ENCODE peak calls at places on chromosome 21, in eight cellular contexts. A is colonic mucosa; O is tibial nerve; Z is AG04450; D is psoas muscle; F is A549; Y is adipocyte; G is CD8-positive, alpha-beta memory T cell. N is an unnamed sample.

GRCh38 chr21:34928637-34929036 is 120.5 kb downstream of the RUNX1 start:
- DNase-seq in A (no peak), F (no peak), O (no peak), D (no peak), Z (no peak), Y (no peak), G (no peak), N (no peak)

GRCh38 chr21:34073032-34073748 is at the start of the genes MRPS6 and SLC5A3:
- DNase-seq in Z (peak; percentile 51), F (peak; percentile 78), G (peak; percentile 76), D (peak; percentile 87), Y (peak; percentile 91), A (peak; percentile 93), O (peak; percentile 57), N (peak; percentile 96)

GRCh38 chr21:35606578-35606977 is 453.7 kb downstream of the SETD4 start:
- DNase-seq in A (no peak), Z (no peak), G (no peak), Y (no peak), D (no peak), F (no peak), O (no peak), N (no peak)

GRCh38 chr21:45876381-45877159 is 105.0 kb upstream of the COL6A1 start:
- DNase-seq in Y (no peak), D (no peak), F (no peak), O (no peak), Z (no peak), A (no peak), G (peak; percentile 28), N (no peak)

GRCh38 chr21:38811257-38811656 is 5.5 kb downstream of the ETS2 start:
- DNase-seq in Z (peak; percentile 67), D (no peak), Y (peak; percentile 88), A (peak; percentile 44), O (no peak), F (peak; percentile 35), G (no peak), N (no peak)

GRCh38 chr21:41903559-41904351 is 24.6 kb upstream of the PRDM15 start:
- DNase-seq in Y (no peak), O (no peak), F (no peak), D (no peak), Z (no peak), G (no peak), A (no peak), N (no peak)

GRCh38 chr21:36769051-36769867 is 70.3 kb downstream of the SIM2 start:
- DNase-seq in A (no peak), F (no peak), Z (no peak), O (no peak), D (no peak), Y (no peak), G (no peak), N (no peak)

GRCh38 chr21:28636988-28637691 is 355.5 kb downstream of the LTN1 start:
- DNase-seq in Z (peak; percentile 65), Y (peak; percentile 77), A (no peak), O (no peak), D (no peak), G (no peak), F (peak; percentile 26), N (no peak)

GRCh38 chr21:41928621-41929220 is 25.1 kb downstream of the C2CD2 start:
- DNase-seq in Y (no peak), A (no peak), F (no peak), O (no peak), Z (no peak), G (no peak), D (no peak), N (no peak)

GRCh38 chr21:38804617-38805281 is 980 bp upstream of the ETS2 start:
- DNase-seq in F (peak; percentile 69), A (peak; percentile 87), Z (no peak), O (peak; percentile 61), G (no peak), Y (peak; percentile 51), D (peak; percentile 81), N (peak; percentile 88)

GRCh38 chr21:36629061-36629460 is 69.9 kb upstream of the SIM2 start:
- DNase-seq in A (no peak), F (no peak), Z (no peak), Y (peak; percentile 1), G (no peak), D (no peak), O (no peak), N (no peak)

GRCh38 chr21:45607021-45607921 is 36.3 kb upstream of the PCBP3 start:
- DNase-seq in D (no peak), G (no peak), O (no peak), A (no peak), Z (no peak), Y (no peak), F (peak; percentile 49), N (no peak)

GRCh38 chr21:25373126-25374082 is 233.9 kb downstream of the MRPL39 start:
- DNase-seq in F (no peak), A (no peak), G (no peak), D (no peak), O (no peak), Z (no peak), Y (no peak), N (no peak)
- H3K9me3 ChIP-seq in F (no peaks in the 10 kb centered on the region), A (no peaks in the 10 kb centered on the region), G (no peaks in the 10 kb centered on the region), D (no peaks in the 10 kb centered on the region), O (no peaks in the 10 kb centered on the region), Z (no peaks in the 10 kb centered on the region), Y (no peaks in the 10 kb centered on the region), N (no peaks in the 10 kb centered on the region)

GRCh38 chr21:27219068-27219467 is 252.2 kb upstream of the ADAMTS5 start:
- DNase-seq in O (no peak), D (peak; percentile 10), A (no peak), Z (no peak), Y (peak; percentile 72), G (no peak), F (no peak), N (no peak)
- H3K9me3 ChIP-seq in O (no peaks in the 10 kb centered on the region), D (no peaks in the 10 kb centered on the region), A (no peaks in the 10 kb centered on the region), Z (no peaks in the 10 kb centered on the region), Y (no peaks in the 10 kb centered on the region), G (no peaks in the 10 kb centered on the region), F (no peaks in the 10 kb centered on the region), N (no peaks in the 10 kb centered on the region)

DNA sequence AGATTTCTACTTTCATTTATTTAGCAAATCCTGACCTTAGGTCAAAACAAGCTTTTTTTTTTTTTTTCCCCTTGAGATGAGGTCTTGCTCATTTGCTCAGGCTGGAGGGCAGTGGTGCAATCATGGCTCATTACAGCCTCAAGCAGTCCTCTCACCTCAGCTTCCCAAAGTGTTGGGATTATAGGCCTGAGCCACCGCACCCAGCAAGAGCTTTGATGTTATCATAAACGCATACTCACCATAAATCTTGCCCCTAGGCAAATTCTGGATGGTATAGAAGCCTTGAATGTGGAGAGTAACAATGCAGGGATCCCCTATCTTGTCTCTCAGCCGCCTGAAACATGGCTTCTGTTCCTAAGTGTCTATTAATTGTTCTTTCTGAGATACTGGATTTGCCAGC is 24.8 kb upstream of the CLDN8 start:
- DNase-seq in A (no peak), F (no peak), D (no peak), Z (no peak), G (no peak), O (no peak), Y (no peak), N (no peak)
- H3K9me3 ChIP-seq in A (no peaks in the 10 kb centered on the region), F (no peaks in the 10 kb centered on the region), D (no peaks in the 10 kb centered on the region), Z (peaks cover 23% of the 10 kb centered on the region), G (no peaks in the 10 kb centered on the region), O (no peaks in the 10 kb centered on the region), Y (no peaks in the 10 kb centered on the region), N (no peaks in the 10 kb centered on the region)

GRCh38 chr21:40658237-40658636 is 188.7 kb downstream of the DSCAM start:
- DNase-seq in F (no peak), D (no peak), O (no peak), Y (no peak), G (no peak), Z (no peak), A (no peak), N (peak; percentile 24)

GRCh38 chr21:40652436-40652835 is 194.5 kb downstream of the DSCAM start:
- DNase-seq in Z (no peak), Y (no peak), G (no peak), D (no peak), F (no peak), A (no peak), O (no peak), N (no peak)
- H3K9me3 ChIP-seq in Z (peaks cover 39% of the 10 kb centered on the region), Y (no peaks in the 10 kb centered on the region), G (no peaks in the 10 kb centered on the region), D (no peaks in the 10 kb centered on the region), F (no peaks in the 10 kb centered on the region), A (no peaks in the 10 kb centered on the region), O (peaks cover 9% of the 10 kb centered on the region), N (no peaks in the 10 kb centered on the region)

GRCh38 chr21:8991088-8991907 is 1530.1 kb upstream of the TPTE start:
- DNase-seq in G (no peak), Z (no peak), A (no peak), F (peak; percentile 95), Y (no peak), D (no peak), O (no peak), N (no peak)

GRCh38 chr21:8989261-8989882 is 1532.0 kb upstream of the TPTE start:
- DNase-seq in G (no peak), Y (no peak), A (no peak), D (no peak), Z (no peak), O (no peak), F (peak; percentile 94), N (no peak)

GRCh38 chr21:8991968-8992621 is 1529.3 kb upstream of the TPTE start:
- DNase-seq in A (no peak), D (no peak), Z (no peak), F (peak; percentile 94), G (no peak), O (no peak), Y (no peak), N (no peak)

GRCh38 chr21:8989883-8990325 is 1531.5 kb upstream of the TPTE start:
- DNase-seq in Y (no peak), F (peak; percentile 96), A (no peak), O (no peak), Z (no peak), D (no peak), G (no peak), N (no peak)

GRCh38 chr21:8990326-8991087 is 1530.9 kb upstream of the TPTE start:
- DNase-seq in G (no peak), Y (no peak), A (no peak), Z (no peak), O (no peak), D (no peak), F (no peak), N (no peak)
- H3K9me3 ChIP-seq in G (no peaks in the 10 kb centered on the region), Y (no peaks in the 10 kb centered on the region), A (no peaks in the 10 kb centered on the region), Z (peaks cover 40% of the 10 kb centered on the region), O (peaks cover 19% of the 10 kb centered on the region), D (no peaks in the 10 kb centered on the region), F (no peaks in the 10 kb centered on the region), N (peaks cover 24% of the 10 kb centered on the region)

GRCh38 chr21:16580661-16581060 is 850.9 kb downstream of the USP25 start:
- DNase-seq in Z (no peak), A (no peak), Y (no peak), F (no peak), G (no peak), O (no peak), D (no peak), N (no peak)

GRCh38 chr21:16579538-16579937 is 849.8 kb downstream of the USP25 start:
- DNase-seq in F (no peak), G (no peak), Y (peak; percentile 31), D (no peak), Z (no peak), O (no peak), A (no peak), N (peak; percentile 59)

GRCh38 chr21:16587141-16587570 is 857.4 kb downstream of the USP25 start:
- DNase-seq in Z (peak; percentile 32), D (peak; percentile 65), Y (peak; percentile 59), A (peak; percentile 59), O (peak; percentile 30), G (no peak), F (peak; percentile 84), N (peak; percentile 58)

GRCh38 chr21:16587671-16588379 is 858.0 kb downstream of the USP25 start:
- DNase-seq in F (no peak), D (no peak), O (no peak), G (no peak), A (no peak), Z (no peak), Y (peak; percentile 77), N (peak; percentile 15)

GRCh38 chr21:16583567-16583966 is 853.8 kb downstream of the USP25 start:
- DNase-seq in G (no peak), O (no peak), A (no peak), F (no peak), D (no peak), Y (no peak), Z (no peak), N (no peak)
- H3K9me3 ChIP-seq in G (no peaks in the 10 kb centered on the region), O (no peaks in the 10 kb centered on the region), A (no peaks in the 10 kb centered on the region), F (no peaks in the 10 kb centered on the region), D (no peaks in the 10 kb centered on the region), Y (no peaks in the 10 kb centered on the region), Z (no peaks in the 10 kb centered on the region), N (no peaks in the 10 kb centered on the region)